ENCODE peak calls at places on chromosome 11, in ten cellular contexts. W is GM04504; T is CD8-positive, alpha-beta memory T cell; U is astrocyte of the cerebellum; L is fibroblast of lung; Q is kidney tubule cell; P is GM19239; E is stimulated activated CD8-positive, alpha-beta memory T cell treated with anti-CD3 and anti-CD28 coated beads, Interleukin-4, amount 100 ng/mL, for 1 hour; F is NCI-H1436; G is cardiac muscle cell. C is an unnamed sample.

GRCh38 chr11:68933605-68934320 is 30.1 kb downstream of the IGHMBP2 start:
- DNase-seq in U (no peak), W (no peak), T (no peak), L (no peak), E (no peak), Q (no peak), G (no peak), F (no peak), P (no peak), C (no peak)

GRCh38 chr11:14612624-14613023 is 31.0 kb upstream of the PDE3B start:
- DNase-seq in E (no peak), W (no peak), P (no peak), Q (peak), T (no peak), L (no peak), U (no peak), G (no peak), F (no peak), C (no peak)

GRCh38 chr11:73981051-73981805 is 1.4 kb downstream of the UCP2 start:
- DNase-seq in F (no peak), U (no peak), T (no peak), W (no peak), P (no peak), E (no peak), L (no peak), Q (no peak), G (no peak), C (no peak)

GRCh38 chr11:102312656-102313055 is 4.6 kb upstream of the BIRC3 start:
- DNase-seq in L (no peak), Q (peak), F (no peak), T (no peak), E (no peak), W (no peak), G (no peak), P (no peak), U (no peak), C (no peak)

GRCh38 chr11:1471736-1472135 is 14.8 kb downstream of the MOB2 start:
- DNase-seq in L (no peak), T (no peak), W (no peak), U (no peak), E (no peak), Q (no peak), P (no peak), G (no peak), F (no peak), C (no peak)

GRCh38 chr11:122578168-122578825 is 77.2 kb upstream of the UBASH3B start:
- DNase-seq in G (no peak), U (no peak), T (no peak), Q (peak), L (peak), F (no peak), W (no peak), E (no peak), P (no peak), C (no peak)

GRCh38 chr11:120342226-120342625 is 6.0 kb downstream of the ARHGEF12 start:
- DNase-seq in T (no peak), G (no peak), Q (no peak), U (no peak), F (no peak), P (no peak), W (no peak), E (no peak), L (no peak), C (no peak)

GRCh38 chr11:62909107-62909894 is 11.9 kb downstream of the CHRM1 start:
- DNase-seq in E (no peak), L (peak), W (no peak), F (peak), U (peak), T (no peak), Q (peak), P (no peak), G (peak), C (no peak)

GRCh38 chr11:73173755-73174494 is 31.8 kb upstream of the FCHSD2 start:
- DNase-seq in W (no peak), E (no peak), L (no peak), F (no peak), T (no peak), Q (no peak), G (no peak), P (no peak), U (no peak), C (no peak)

GRCh38 chr11:119538748-119539147 is 115.8 kb upstream of the THY1 start:
- DNase-seq in W (peak), F (no peak), G (no peak), L (no peak), Q (peak), T (no peak), E (no peak), U (no peak), P (no peak), C (no peak)

GRCh38 chr11:131609921-131610320 is 239.5 kb downstream of the NTM start:
- DNase-seq in E (no peak), W (no peak), F (no peak), G (no peak), P (no peak), T (no peak), L (peak), U (no peak), Q (no peak), C (no peak)

GRCh38 chr11:2592559-2593392 is 107.0 kb downstream of the KCNQ1OT1 start:
- DNase-seq in W (no peak), U (no peak), E (no peak), Q (no peak), F (no peak), P (peak), T (no peak), L (no peak), G (no peak), C (no peak)

GRCh38 chr11:12410006-12410728 is 32.8 kb downstream of the PARVA start:
- DNase-seq in F (no peak), Q (no peak), G (peak), P (no peak), L (peak), T (no peak), W (no peak), U (no peak), E (no peak), C (no peak)

GRCh38 chr11:64633555-64634159 is 42.6 kb downstream of the SLC22A12 start:
- DNase-seq in F (no peak), G (no peak), T (no peak), W (no peak), L (no peak), U (no peak), Q (no peak), P (no peak), E (no peak), C (no peak)

GRCh38 chr11:8683115-8683807 is 669 bp downstream of the RPL27A start:
- DNase-seq in L (no peak), T (peak), G (no peak), W (no peak), U (no peak), P (no peak), F (no peak), Q (peak), E (no peak), C (no peak)

GRCh38 chr11:27218498-27219038 is 144.4 kb downstream of the CCDC34 start:
- DNase-seq in F (no peak), T (no peak), L (peak), E (no peak), Q (peak), G (no peak), W (peak), U (peak), P (no peak), C (peak)

GRCh38 chr11:16776716-16777115 is 38.3 kb downstream of the C11orf58 start:
- DNase-seq in T (no peak), Q (no peak), U (peak), P (no peak), L (peak), E (no peak), W (no peak), G (no peak), F (no peak), C (no peak)